ENCODE peak calls at places on chromosomes 4 and X, in eight cellular contexts. C, J, M, W, P, F, L and D are unnamed samples.

GRCh38 chr4:16794816-16795445 is 103.5 kb downstream of the LDB2 start:
- DNase-seq in C (peak), J (peak), M (peak), W (peak), P (no peak), F (peak), L (peak), D (no peak)

GRCh38 chr4:27046851-27047250 is 186.2 kb downstream of the STIM2 start:
- DNase-seq in C (no peak), J (no peak), M (no peak), W (no peak), P (no peak), F (no peak), L (no peak), D (no peak)

GRCh38 chrX:124086411-124086810 is 124.9 kb downstream of the STAG2 start:
- DNase-seq in C (no peak), J (no peak), M (no peak), W (no peak), P (no peak), F (no peak), L (no peak), D (no peak)

GRCh38 chrX:51420610-51421009 is 75.8 kb downstream of the NUDT11 start:
- DNase-seq in C (no peak), J (no peak), M (peak), W (peak), P (no peak), F (peak), L (peak), D (no peak)

GRCh38 chr4:39976945-39977488 is 694 bp downstream of the PDS5A start:
- DNase-seq in C (peak), J (peak), M (peak), W (peak), P (no peak), F (no peak), L (peak), D (no peak)

GRCh38 chr4:119841361-119841760 is 212.8 kb upstream of the PDE5A start:
- DNase-seq in C (no peak), J (no peak), M (no peak), W (no peak), P (no peak), F (no peak), L (no peak), D (no peak)

GRCh38 chrX:54921427-54922021 is 900 bp downstream of the TRO start:
- DNase-seq in C (peak), J (peak), M (peak), W (no peak), P (peak), F (peak), L (peak), D (no peak)

GRCh38 chrX:39636481-39636880 is 461.3 kb downstream of the BCOR start:
- DNase-seq in C (no peak), J (no peak), M (no peak), W (no peak), P (no peak), F (no peak), L (no peak), D (no peak)

GRCh38 chr4:77072195-77072753 is 3.5 kb downstream of the CCNI start:
- DNase-seq in C (no peak), J (no peak), M (no peak), W (no peak), P (no peak), F (no peak), L (no peak), D (peak)

GRCh38 chr4:9679704-9680478 is 101.5 kb upstream of the DRD5 start:
- DNase-seq in C (no peak), J (no peak), M (no peak), W (no peak), P (no peak), F (no peak), L (no peak), D (no peak)

GRCh38 chr4:16745009-16745408 is 153.4 kb downstream of the LDB2 start:
- DNase-seq in C (no peak), J (no peak), M (no peak), W (no peak), P (no peak), F (peak), L (no peak), D (no peak)

GRCh38 chr4:125456075-125456474 is 141.3 kb downstream of the FAT4 start:
- DNase-seq in C (no peak), J (peak), M (no peak), W (no peak), P (no peak), F (no peak), L (no peak), D (no peak)

GRCh38 chr4:78468272-78468671 is 83.3 kb upstream of the ANXA3 start:
- DNase-seq in C (no peak), J (no peak), M (no peak), W (no peak), P (no peak), F (no peak), L (no peak), D (no peak)

GRCh38 chrX:56762707-56763555 is 33.9 kb downstream of the NBDY start:
- DNase-seq in C (no peak), J (no peak), M (no peak), W (no peak), P (no peak), F (no peak), L (no peak), D (no peak)

GRCh38 chr4:43682551-43682950 is 766.1 kb downstream of the KCTD8 start:
- DNase-seq in C (no peak), J (no peak), M (no peak), W (no peak), P (no peak), F (no peak), L (no peak), D (no peak)